ENCODE peak calls at places on chromosome 4, in eight cellular contexts. E is activated naive CD8-positive, alpha-beta T cell treated with anti-CD3 and anti-CD28 coated beads, Interleukin-2, amount 50 U/mL, for 16 hours; P is colonic mucosa; H is NCI-H2171 treated with DMSO at 0.1 percent for 48 hours; X is vagina; Z is non-pigmented ciliary epithelial cell; C is activated CD4-positive, alpha-beta memory T cell treated with anti-CD3 and anti-CD28 coated beads for 36 hours; S is NCI-H2081. D is an unnamed sample.

GRCh38 chr4:77007358-77008230 is 58.0 kb downstream of the SEPTIN11 start:
- DNase-seq in X (no peak), H (no peak), Z (no peak), P (no peak), C (peak), S (no peak), E (no peak), D (no peak)

GRCh38 chr4:36165256-36166005 is 78.9 kb downstream of the ARAP2 start:
- DNase-seq in S (no peak), Z (no peak), E (no peak), C (no peak), P (no peak), X (no peak), H (peak), D (no peak)

GRCh38 chr4:187618701-187619278 is 376.8 kb upstream of the ZFP42 start:
- DNase-seq in H (no peak), Z (peak), E (no peak), S (no peak), X (no peak), C (no peak), P (no peak), D (no peak)

GRCh38 chr4:129043523-129043922 is 49.8 kb downstream of the SCLT1 start:
- DNase-seq in P (no peak), Z (no peak), C (no peak), H (peak), X (no peak), E (no peak), S (peak), D (peak)

GRCh38 chr4:127604949-127605709 is 27.6 kb upstream of the INTU start:
- DNase-seq in E (no peak), C (no peak), Z (no peak), H (peak), S (peak), X (no peak), P (no peak), D (no peak)

GRCh38 chr4:151644625-151645024 is 116.2 kb downstream of the GATB start:
- DNase-seq in Z (no peak), S (no peak), H (no peak), P (peak), X (no peak), E (no peak), C (peak), D (peak)

GRCh38 chr4:65943076-65943475 is 272.8 kb upstream of the EPHA5 start:
- DNase-seq in E (no peak), P (no peak), S (no peak), C (no peak), H (peak), X (no peak), Z (peak), D (peak)

GRCh38 chr4:150768492-150768891 is 186.5 kb downstream of the MAB21L2 start:
- DNase-seq in X (no peak), E (no peak), P (no peak), C (no peak), H (no peak), Z (no peak), S (no peak), D (no peak)

GRCh38 chr4:152591361-152591760 is 55.5 kb upstream of the FBXW7 start:
- DNase-seq in C (peak), X (no peak), S (no peak), Z (no peak), H (peak), E (no peak), P (peak), D (no peak)

D was measured in A549.